ENCODE peak calls at places on chromosomes 4 and X, in eight cellular contexts. One of them, this sample, is unnamed.

GRCh38 chrX:78111140-78111931 is 7.3 kb downstream of the PGK1 start:
- DNase-seq in DMS 273 treated with DMSO at 0.1 percent for 48 hours: no peak
- DNase-seq in glutamatergic neuron: no peak
- DNase-seq in stimulated activated CD4-positive, alpha-beta T cell treated with anti-CD3 and anti-CD28 coated beads, Interleukin-12 subunit alpha, Interleukin-12 subunit beta, amount 100 ng/mL, for 24 hours: no peak
- DNase-seq in activated CD4-positive, alpha-beta T cell treated with anti-CD3 and anti-CD28 coated beads, Interleukin-2, amount 10 ng/mL, durations not matched to agents 7 days and 5 days: no peak
- DNase-seq in ELR: no peak
- DNase-seq in MV-4-11: no peak
- DNase-seq in KBM-7: no peak
- DNase-seq in this sample: no peak

GRCh38 chrX:2933125-2933900 is 4.2 kb upstream of the ARSD start:
- DNase-seq in DMS 273 treated with DMSO at 0.1 percent for 48 hours: no peak
- DNase-seq in glutamatergic neuron: no peak
- DNase-seq in stimulated activated CD4-positive, alpha-beta T cell treated with anti-CD3 and anti-CD28 coated beads, Interleukin-12 subunit alpha, Interleukin-12 subunit beta, amount 100 ng/mL, for 24 hours: no peak
- DNase-seq in activated CD4-positive, alpha-beta T cell treated with anti-CD3 and anti-CD28 coated beads, Interleukin-2, amount 10 ng/mL, durations not matched to agents 7 days and 5 days: no peak
- DNase-seq in ELR: no peak
- DNase-seq in MV-4-11: peak
- DNase-seq in KBM-7: peak
- DNase-seq in this sample: no peak

GRCh38 chr4:72496119-72496518 is 72.9 kb downstream of the ADAMTS3 start:
- DNase-seq in DMS 273 treated with DMSO at 0.1 percent for 48 hours: no peak
- DNase-seq in glutamatergic neuron: no peak
- DNase-seq in stimulated activated CD4-positive, alpha-beta T cell treated with anti-CD3 and anti-CD28 coated beads, Interleukin-12 subunit alpha, Interleukin-12 subunit beta, amount 100 ng/mL, for 24 hours: no peak
- DNase-seq in activated CD4-positive, alpha-beta T cell treated with anti-CD3 and anti-CD28 coated beads, Interleukin-2, amount 10 ng/mL, durations not matched to agents 7 days and 5 days: no peak
- DNase-seq in ELR: peak
- DNase-seq in MV-4-11: no peak
- DNase-seq in KBM-7: no peak
- DNase-seq in this sample: no peak

GRCh38 chr4:55503164-55503563 is 43.5 kb downstream of the CLOCK start:
- DNase-seq in DMS 273 treated with DMSO at 0.1 percent for 48 hours: no peak
- DNase-seq in glutamatergic neuron: no peak
- DNase-seq in stimulated activated CD4-positive, alpha-beta T cell treated with anti-CD3 and anti-CD28 coated beads, Interleukin-12 subunit alpha, Interleukin-12 subunit beta, amount 100 ng/mL, for 24 hours: no peak
- DNase-seq in activated CD4-positive, alpha-beta T cell treated with anti-CD3 and anti-CD28 coated beads, Interleukin-2, amount 10 ng/mL, durations not matched to agents 7 days and 5 days: no peak
- DNase-seq in ELR: peak
- DNase-seq in MV-4-11: peak
- DNase-seq in KBM-7: no peak
- DNase-seq in this sample: no peak

GRCh38 chr4:53019485-53020382 is 157.6 kb downstream of the RASL11B start:
- DNase-seq in DMS 273 treated with DMSO at 0.1 percent for 48 hours: no peak
- DNase-seq in glutamatergic neuron: no peak
- DNase-seq in stimulated activated CD4-positive, alpha-beta T cell treated with anti-CD3 and anti-CD28 coated beads, Interleukin-12 subunit alpha, Interleukin-12 subunit beta, amount 100 ng/mL, for 24 hours: no peak
- DNase-seq in activated CD4-positive, alpha-beta T cell treated with anti-CD3 and anti-CD28 coated beads, Interleukin-2, amount 10 ng/mL, durations not matched to agents 7 days and 5 days: no peak
- DNase-seq in ELR: peak
- DNase-seq in MV-4-11: no peak
- DNase-seq in KBM-7: no peak
- DNase-seq in this sample: no peak

GRCh38 chrX:71543316-71543715 is 10.4 kb downstream of the OGT start:
- DNase-seq in DMS 273 treated with DMSO at 0.1 percent for 48 hours: no peak
- DNase-seq in glutamatergic neuron: no peak
- DNase-seq in stimulated activated CD4-positive, alpha-beta T cell treated with anti-CD3 and anti-CD28 coated beads, Interleukin-12 subunit alpha, Interleukin-12 subunit beta, amount 100 ng/mL, for 24 hours: no peak
- DNase-seq in activated CD4-positive, alpha-beta T cell treated with anti-CD3 and anti-CD28 coated beads, Interleukin-2, amount 10 ng/mL, durations not matched to agents 7 days and 5 days: no peak
- DNase-seq in ELR: peak
- DNase-seq in MV-4-11: no peak
- DNase-seq in KBM-7: no peak
- DNase-seq in this sample: no peak

GRCh38 chrX:136195247-136195646 is 47.9 kb downstream of the FHL1 start:
- DNase-seq in DMS 273 treated with DMSO at 0.1 percent for 48 hours: no peak
- DNase-seq in glutamatergic neuron: no peak
- DNase-seq in stimulated activated CD4-positive, alpha-beta T cell treated with anti-CD3 and anti-CD28 coated beads, Interleukin-12 subunit alpha, Interleukin-12 subunit beta, amount 100 ng/mL, for 24 hours: no peak
- DNase-seq in activated CD4-positive, alpha-beta T cell treated with anti-CD3 and anti-CD28 coated beads, Interleukin-2, amount 10 ng/mL, durations not matched to agents 7 days and 5 days: no peak
- DNase-seq in ELR: no peak
- DNase-seq in MV-4-11: no peak
- DNase-seq in KBM-7: no peak
- DNase-seq in this sample: no peak

GRCh38 chr4:171130126-171130801 is 682.9 kb upstream of the GALNTL6 start:
- DNase-seq in DMS 273 treated with DMSO at 0.1 percent for 48 hours: no peak
- DNase-seq in glutamatergic neuron: no peak
- DNase-seq in stimulated activated CD4-positive, alpha-beta T cell treated with anti-CD3 and anti-CD28 coated beads, Interleukin-12 subunit alpha, Interleukin-12 subunit beta, amount 100 ng/mL, for 24 hours: no peak
- DNase-seq in activated CD4-positive, alpha-beta T cell treated with anti-CD3 and anti-CD28 coated beads, Interleukin-2, amount 10 ng/mL, durations not matched to agents 7 days and 5 days: no peak
- DNase-seq in ELR: no peak
- DNase-seq in MV-4-11: no peak
- DNase-seq in KBM-7: no peak
- DNase-seq in this sample: no peak

GRCh38 chr4:112515278-112516075 is 503 bp downstream of the NEUROG2 start:
- DNase-seq in DMS 273 treated with DMSO at 0.1 percent for 48 hours: no peak
- DNase-seq in glutamatergic neuron: peak
- DNase-seq in stimulated activated CD4-positive, alpha-beta T cell treated with anti-CD3 and anti-CD28 coated beads, Interleukin-12 subunit alpha, Interleukin-12 subunit beta, amount 100 ng/mL, for 24 hours: no peak
- DNase-seq in activated CD4-positive, alpha-beta T cell treated with anti-CD3 and anti-CD28 coated beads, Interleukin-2, amount 10 ng/mL, durations not matched to agents 7 days and 5 days: peak
- DNase-seq in ELR: peak
- DNase-seq in MV-4-11: no peak
- DNase-seq in KBM-7: peak
- DNase-seq in this sample: no peak

GRCh38 chrX:31836479-31836878 is 764.6 kb upstream of the FTHL17 start:
- DNase-seq in DMS 273 treated with DMSO at 0.1 percent for 48 hours: no peak
- DNase-seq in glutamatergic neuron: no peak
- DNase-seq in stimulated activated CD4-positive, alpha-beta T cell treated with anti-CD3 and anti-CD28 coated beads, Interleukin-12 subunit alpha, Interleukin-12 subunit beta, amount 100 ng/mL, for 24 hours: no peak
- DNase-seq in activated CD4-positive, alpha-beta T cell treated with anti-CD3 and anti-CD28 coated beads, Interleukin-2, amount 10 ng/mL, durations not matched to agents 7 days and 5 days: no peak
- DNase-seq in ELR: no peak
- DNase-seq in MV-4-11: no peak
- DNase-seq in KBM-7: no peak
- DNase-seq in this sample: no peak

GRCh38 chrX:135112096-135112729 is 8.1 kb downstream of the ETDB start:
- DNase-seq in DMS 273 treated with DMSO at 0.1 percent for 48 hours: no peak
- DNase-seq in glutamatergic neuron: no peak
- DNase-seq in stimulated activated CD4-positive, alpha-beta T cell treated with anti-CD3 and anti-CD28 coated beads, Interleukin-12 subunit alpha, Interleukin-12 subunit beta, amount 100 ng/mL, for 24 hours: no peak
- DNase-seq in activated CD4-positive, alpha-beta T cell treated with anti-CD3 and anti-CD28 coated beads, Interleukin-2, amount 10 ng/mL, durations not matched to agents 7 days and 5 days: peak
- DNase-seq in ELR: peak
- DNase-seq in MV-4-11: peak
- DNase-seq in KBM-7: peak
- DNase-seq in this sample: no peak

GRCh38 chrX:45750639-45751038 is 550.0 kb upstream of the DIPK2B start:
- DNase-seq in DMS 273 treated with DMSO at 0.1 percent for 48 hours: no peak
- DNase-seq in glutamatergic neuron: no peak
- DNase-seq in stimulated activated CD4-positive, alpha-beta T cell treated with anti-CD3 and anti-CD28 coated beads, Interleukin-12 subunit alpha, Interleukin-12 subunit beta, amount 100 ng/mL, for 24 hours: no peak
- DNase-seq in activated CD4-positive, alpha-beta T cell treated with anti-CD3 and anti-CD28 coated beads, Interleukin-2, amount 10 ng/mL, durations not matched to agents 7 days and 5 days: no peak
- DNase-seq in ELR: no peak
- DNase-seq in MV-4-11: no peak
- DNase-seq in KBM-7: no peak
- DNase-seq in this sample: no peak